ENCODE peak calls at places on chromosome 4, in ten cellular contexts. H is mucosa of descending colon, I is stomach, E is astrocyte, Z is astrocyte of the spinal cord, P is fibroblast of the aortic adventitia, C is sigmoid colon, S is OCI-LY7, M is AG09309, D is esophagus squamous epithelium. R is an unnamed sample.

GRCh38 chr4:102541708-102542107 is 40.5 kb downstream of the NFKB1 start:
- DNase-seq in H (peak; percentile 31), M (no peak), Z (no peak), C (no peak), I (no peak), P (no peak), D (no peak), S (no peak), E (no peak), R (no peak)

GRCh38 chr4:54017974-54018373 is 46.4 kb downstream of the CHIC2 start:
- DNase-seq in C (no peak), H (no peak), P (no peak), M (no peak), S (no peak), D (no peak), Z (no peak), E (no peak), I (no peak), R (no peak)

GRCh38 chr4:74535471-74535870 is 90.5 kb downstream of the AREG start:
- DNase-seq in E (no peak), D (no peak), S (no peak), I (no peak), Z (no peak), P (no peak), M (no peak), H (no peak), C (no peak), R (no peak)

GRCh38 chr4:6374575-6374974 is 97.8 kb downstream of the PPP2R2C start:
- DNase-seq in Z (no peak), M (no peak), D (no peak), I (no peak), H (no peak), C (no peak), E (no peak), P (no peak), S (no peak), R (no peak)

GRCh38 chr4:38151870-38152269 is 191.7 kb downstream of the PTTG2 start:
- DNase-seq in E (peak; percentile 60), M (no peak), C (no peak), I (no peak), S (no peak), Z (peak; percentile 25), P (no peak), D (no peak), H (no peak), R (no peak)

GRCh38 chr4:176274441-176274840 is 5.4 kb upstream of the ASB5 start:
- DNase-seq in S (no peak), P (peak; percentile 68), D (no peak), H (no peak), I (no peak), Z (peak; percentile 37), M (peak; percentile 17), E (peak; percentile 63), C (no peak), R (no peak)

GRCh38 chr4:102386966-102387365 is 41.7 kb upstream of the SLC39A8 start:
- DNase-seq in P (no peak), Z (no peak), C (no peak), I (no peak), M (no peak), D (no peak), H (no peak), S (no peak), E (no peak), R (no peak)

GRCh38 chr4:3706111-3706511 is 60.1 kb upstream of the ADRA2C start:
- DNase-seq in H (peak; percentile 7), I (no peak), M (no peak), C (no peak), D (no peak), S (no peak), P (no peak), Z (no peak), E (no peak), R (no peak)

GRCh38 chr4:38310446-38311043 is 350.3 kb downstream of the PTTG2 start:
- DNase-seq in H (no peak), P (no peak), D (no peak), S (no peak), M (no peak), C (no peak), E (peak; percentile 51), I (no peak), Z (peak; percentile 48), R (no peak)

GRCh38 chr4:67593741-67594175 is 35.2 kb downstream of the STAP1 start:
- DNase-seq in P (peak; percentile 84), D (no peak), Z (no peak), C (no peak), S (no peak), H (no peak), I (no peak), M (peak; percentile 59), E (peak; percentile 50), R (peak; percentile 20)

GRCh38 chr4:11073621-11074051 is 355.1 kb downstream of the HS3ST1 start:
- DNase-seq in I (no peak), D (no peak), E (peak; percentile 96), C (no peak), S (no peak), P (peak; percentile 100), Z (peak; percentile 96), M (no peak), H (no peak), R (peak; percentile 56)

GRCh38 chr4:23981328-23981727 is 91.5 kb upstream of the PPARGC1A start:
- DNase-seq in M (no peak), Z (peak; percentile 36), E (peak; percentile 57), H (no peak), D (no peak), P (no peak), C (no peak), I (no peak), S (no peak), R (no peak)

GRCh38 chr4:78634011-78634664 is 82.6 kb downstream of the ANXA3 start:
- DNase-seq in D (no peak), I (no peak), H (no peak), Z (no peak), C (peak; percentile 74), P (peak; percentile 46), S (no peak), E (peak; percentile 47), M (no peak), R (peak; percentile 48)

GRCh38 chr4:98908703-98909262 is 20.1 kb downstream of the EIF4E start:
- DNase-seq in P (no peak), H (no peak), Z (no peak), D (no peak), S (no peak), C (no peak), M (no peak), E (no peak), I (no peak), R (no peak)

GRCh38 chr4:139078926-139079325 is 63.3 kb downstream of the NOCT start:
- DNase-seq in C (no peak), Z (no peak), P (no peak), E (no peak), S (no peak), M (no peak), H (no peak), D (no peak), I (no peak), R (no peak)

GRCh38 chr4:139085141-139085540 is 69.6 kb downstream of the NOCT start:
- DNase-seq in D (no peak), E (peak; percentile 14), M (no peak), C (no peak), S (peak; percentile 26), I (no peak), H (no peak), Z (peak; percentile 29), P (peak; percentile 50), R (no peak)

GRCh38 chr4:139084425-139085093 is 69.0 kb downstream of the NOCT start:
- DNase-seq in P (peak; percentile 38), E (no peak), H (no peak), C (no peak), M (no peak), Z (no peak), S (no peak), I (no peak), D (no peak), R (no peak)

GRCh38 chr4:139082750-139083532 is 67.4 kb downstream of the NOCT start:
- DNase-seq in P (peak; percentile 96), H (peak; percentile 96), E (peak; percentile 96), S (peak; percentile 98), D (peak; percentile 73), I (peak; percentile 95), Z (peak; percentile 98), C (peak; percentile 97), M (peak; percentile 87), R (peak; percentile 95)

GRCh38 chr4:139083533-139084424 is 68.2 kb downstream of the NOCT start:
- DNase-seq in D (peak; percentile 64), H (peak; percentile 93), E (peak; percentile 88), C (peak; percentile 94), P (peak; percentile 86), I (peak; percentile 90), S (peak; percentile 93), Z (peak; percentile 93), M (peak; percentile 67), R (peak; percentile 67)
- TF ChIP-seq CTCF in D (no peak), H (no peak), E (no peak), C (no peak), P (peak; percentile 37), I (no peak), S (peak; percentile 50), Z (peak; percentile 41), M (peak; percentile 6), R (peak; percentile 17)

GRCh38 chr4:185987976-185988627 is 80.9 kb upstream of the TLR3 start:
- DNase-seq in S (no peak), E (peak; percentile 12), M (no peak), P (peak; percentile 75), C (no peak), D (no peak), H (no peak), Z (no peak), I (no peak), R (peak; percentile 87)
- H3K4me3 ChIP-seq in S (no peak overlapping the region), E (no peak overlapping the region), M (no peak overlapping the region), P (no peak overlapping the region), C (no peak overlapping the region), D (no peak overlapping the region), H (no peak overlapping the region), Z (no peak overlapping the region), I (no peak overlapping the region), R (peak overlapping the region; percentile 3)

GRCh38 chr4:17166954-17167353 is 268.5 kb upstream of the LDB2 start:
- DNase-seq in S (no peak), E (peak; percentile 46), D (no peak), Z (peak; percentile 44), I (no peak), H (no peak), P (peak; percentile 84), C (no peak), M (no peak), R (no peak)
- TF ChIP-seq CTCF in S (no peak), E (no peak), D (no peak), Z (no peak), I (no peak), H (no peak), P (no peak), C (no peak), M (no peak), R (no peak)

DNA sequence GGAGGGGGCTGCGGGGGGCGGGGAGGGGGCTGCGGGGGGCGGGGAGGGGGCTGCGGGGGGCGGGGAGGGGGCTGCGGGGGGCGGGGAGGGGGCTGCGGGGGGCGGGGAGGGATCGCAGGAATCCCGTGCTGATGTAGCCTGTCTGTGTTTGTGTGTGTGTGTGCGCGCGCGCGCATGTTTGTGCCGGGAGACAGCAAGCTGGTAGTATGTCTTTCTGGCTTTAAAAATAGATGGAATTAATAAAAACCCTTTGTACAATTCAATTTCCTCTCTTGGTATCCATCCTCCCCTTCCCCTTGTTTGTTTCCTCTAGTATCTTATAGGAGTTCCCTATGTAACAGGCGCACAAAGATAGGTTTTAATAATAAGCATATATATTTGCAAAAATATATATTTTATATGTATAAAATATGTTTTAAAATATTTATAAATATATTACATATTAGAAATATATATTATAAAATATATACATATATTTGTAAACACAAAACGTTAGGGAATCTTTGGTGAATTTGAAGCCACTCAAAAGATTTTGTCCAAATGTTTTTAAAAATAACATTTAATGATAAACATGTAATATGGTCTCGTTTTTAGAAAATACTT is 782 bp downstream of the ARHGAP24 start:
- DNase-seq in P (peak; percentile 39), Z (peak; percentile 33), D (no peak), I (no peak), S (no peak), H (no peak), E (peak; percentile 23), M (no peak), C (no peak), R (no peak)
- H3K4me3 ChIP-seq in P (peak overlapping the region; percentile 78), Z (peak overlapping the region; percentile 59), D (peak overlapping the region; percentile 67), I (peak overlapping the region; percentile 71), S (no peak overlapping the region), H (no peak overlapping the region), E (peak overlapping the region; percentile 75), M (peak overlapping the region; percentile 91), C (peak overlapping the region; percentile 52), R (peak overlapping the region; percentile 66)